ENCODE peak calls at places on chromosomes 7 and 10, in eight cellular contexts. G, P, C, Z, S, O, M and H are unnamed samples.

GRCh38 chr10:110509560-110509959 is 11.9 kb downstream of the DUSP5 start:
- DNase-seq in S (no peak), O (no peak), Z (no peak), M (no peak), C (no peak), G (no peak), P (no peak), H (no peak)

GRCh38 chr10:28875535-28876208 is 198.4 kb downstream of the BAMBI start:
- DNase-seq in O (no peak), P (no peak), G (no peak), S (peak), M (no peak), Z (peak), C (no peak), H (no peak)

GRCh38 chr10:132498562-132499366 is 38.8 kb upstream of the INPP5A start:
- DNase-seq in M (no peak), O (no peak), C (no peak), P (no peak), G (no peak), S (peak), Z (no peak), H (no peak)

GRCh38 chr7:158828343-158829020 is 827 bp downstream of the ESYT2 start:
- DNase-seq in Z (no peak), M (no peak), G (no peak), O (peak), S (peak), C (no peak), P (no peak), H (no peak)

GRCh38 chr10:68208424-68209042 is 23.4 kb downstream of the ATOH7 start:
- DNase-seq in Z (peak), M (peak), O (no peak), S (peak), G (peak), P (peak), C (no peak), H (peak)

GRCh38 chr10:4028838-4029583 is 244.0 kb upstream of the KLF6 start:
- DNase-seq in C (no peak), P (no peak), S (no peak), Z (no peak), G (no peak), O (no peak), M (no peak), H (no peak)

GRCh38 chr10:123512881-123513822 is 153.0 kb upstream of the GPR26 start:
- DNase-seq in P (no peak), Z (no peak), M (no peak), O (no peak), S (no peak), G (no peak), C (no peak), H (no peak)

GRCh38 chr10:93921338-93921737 is 27.6 kb downstream of the SLC35G1 start:
- DNase-seq in Z (no peak), O (no peak), P (no peak), G (no peak), M (peak), C (no peak), S (no peak), H (no peak)

GRCh38 chr10:115092555-115093285 is 445 bp upstream of the ATRNL1 start:
- DNase-seq in P (peak), O (peak), M (no peak), Z (peak), G (no peak), C (peak), S (peak), H (peak)

GRCh38 chr7:139683137-139683871 is 94.5 kb downstream of the HIPK2 start:
- DNase-seq in G (no peak), O (no peak), C (no peak), S (no peak), P (peak), M (no peak), Z (no peak), H (no peak)

GRCh38 chr10:72685264-72685921 is 6.5 kb upstream of the MCU start:
- DNase-seq in M (no peak), S (no peak), Z (no peak), P (no peak), G (no peak), C (no peak), O (no peak), H (no peak)

GRCh38 chr7:4001742-4002141 is 680.4 kb upstream of the FOXK1 start:
- DNase-seq in O (no peak), M (no peak), G (no peak), Z (no peak), C (no peak), S (no peak), P (no peak), H (no peak)

GRCh38 chr10:124544711-124545110 is 83.1 kb downstream of the LHPP start:
- DNase-seq in Z (no peak), S (peak), O (no peak), M (no peak), P (no peak), G (no peak), C (no peak), H (no peak)

GRCh38 chr7:18087031-18087686 is 59.5 kb upstream of the PRPS1L1 start:
- DNase-seq in M (peak), G (no peak), O (no peak), C (no peak), S (no peak), P (no peak), Z (no peak), H (no peak)

GRCh38 chr10:76230866-76231257 is 799.4 kb downstream of the LRMDA start:
- DNase-seq in P (no peak), G (no peak), Z (no peak), O (no peak), M (no peak), S (no peak), C (no peak), H (no peak)

GRCh38 chr7:80210400-80210799 is 75.8 kb downstream of the GNAI1 start:
- DNase-seq in S (no peak), P (no peak), O (no peak), G (no peak), Z (no peak), M (no peak), C (no peak), H (no peak)

GRCh38 chr10:78584266-78584665 is 484.5 kb upstream of the ZMIZ1 start:
- DNase-seq in Z (no peak), C (no peak), S (no peak), O (no peak), P (no peak), G (no peak), M (no peak), H (no peak)

GRCh38 chr10:70053212-70053895 is 708 bp downstream of the MACROH2A2 start:
- DNase-seq in M (no peak), S (peak), G (no peak), O (no peak), C (no peak), Z (peak), P (no peak), H (no peak)

GRCh38 chr7:44145969-44146897 is 5.1 kb upstream of the MYL7 start:
- DNase-seq in C (peak), P (peak), G (no peak), Z (peak), M (peak), S (peak), O (peak), H (peak)

GRCh38 chr10:113178771-113179170 is 228.7 kb downstream of the TCF7L2 start:
- DNase-seq in Z (no peak), G (no peak), O (no peak), C (no peak), S (no peak), M (no peak), P (no peak), H (no peak)

GRCh38 chr7:41326616-41327015 is 376.3 kb downstream of the INHBA start:
- DNase-seq in Z (no peak), O (no peak), M (no peak), P (no peak), G (no peak), S (no peak), C (no peak), H (no peak)

GRCh38 chr10:42932735-42933453 is 144.0 kb upstream of the RET start:
- DNase-seq in M (no peak), O (no peak), P (no peak), S (no peak), C (peak), G (no peak), Z (no peak), H (no peak)

GRCh38 chr7:85516675-85517074 is 329.8 kb upstream of the SEMA3D start:
- DNase-seq in G (no peak), C (no peak), Z (no peak), O (no peak), M (no peak), P (peak), S (no peak), H (no peak)

GRCh38 chr10:14356921-14357320 is 26.2 kb upstream of the FRMD4A start:
- DNase-seq in M (peak), S (no peak), Z (no peak), G (no peak), C (no peak), P (peak), O (no peak), H (no peak)

GRCh38 chr7:49791089-49791741 is 17.8 kb downstream of the VWC2 start:
- DNase-seq in S (no peak), M (peak), C (no peak), O (no peak), Z (no peak), G (peak), P (no peak), H (no peak)

GRCh38 chr7:143484059-143484458 is 6.4 kb downstream of the TAS2R41 start:
- DNase-seq in O (no peak), C (no peak), Z (no peak), M (no peak), S (no peak), G (no peak), P (no peak), H (no peak)

GRCh38 chr7:157046681-157047080 is 36.2 kb upstream of the MNX1 start:
- DNase-seq in S (no peak), O (no peak), M (peak), P (peak), Z (no peak), G (no peak), C (no peak), H (no peak)

GRCh38 chr10:91681361-91682276 is 48.7 kb upstream of the PPP1R3C start:
- DNase-seq in P (no peak), G (no peak), M (peak), O (no peak), S (peak), C (no peak), Z (peak), H (peak)

GRCh38 chr7:148620749-148621372 is 30.3 kb downstream of the C7orf33 start:
- DNase-seq in G (no peak), M (peak), O (no peak), S (no peak), P (no peak), Z (no peak), C (no peak), H (no peak)

GRCh38 chr7:139431010-139431409 is 52.5 kb downstream of the KLRG2 start:
- DNase-seq in G (no peak), P (no peak), S (no peak), M (no peak), O (no peak), C (no peak), Z (no peak), H (no peak)

GRCh38 chr10:69634759-69635425 is 4.8 kb downstream of the FAM241B start:
- DNase-seq in S (no peak), P (no peak), O (no peak), Z (no peak), M (no peak), G (no peak), C (no peak), H (no peak)

GRCh38 chr7:117135553-117135891 is 182.2 kb downstream of the ST7 start:
- DNase-seq in S (no peak), C (no peak), M (no peak), P (no peak), Z (no peak), G (no peak), O (no peak), H (no peak)

GRCh38 chr10:88898727-88899126 is 18.7 kb downstream of the STAMBPL1 start:
- DNase-seq in Z (no peak), G (no peak), C (no peak), O (no peak), S (no peak), M (no peak), P (no peak), H (no peak)

GRCh38 chr10:80356563-80356999 is at the start of the genes DYDC1 and DYDC2:
- DNase-seq in M (no peak), Z (no peak), C (no peak), G (no peak), O (peak), S (peak), P (no peak), H (peak)

GRCh38 chr10:112980908-112981307 is 30.9 kb downstream of the TCF7L2 start:
- DNase-seq in Z (no peak), P (no peak), M (no peak), C (no peak), S (no peak), G (no peak), O (no peak), H (no peak)